ENCODE peak calls at places on chromosomes 3 and 15, in ten cellular contexts. W is heart left ventricle, H is transverse colon, O is sigmoid colon, I is body of pancreas, R is upper lobe of left lung, K is IMR-90, P is HepG2, G is right lobe of liver, N is A549. Z is an unnamed sample. For H3K4me1, the result is how much of the 10 kb centered on the place peaks cover.

GRCh38 chr15:101614761-101615160 is 37.4 kb downstream of the TM2D3 start:
- DNase-seq in N (no peak), H (no peak), R (no peak), G (no peak), P (no peak), K (no peak), W (no peak), O (no peak), I (no peak), Z (no peak)

GRCh38 chr3:126432361-126432760 is 37.7 kb downstream of the CFAP100 start:
- DNase-seq in N (no peak), I (no peak), R (no peak), W (no peak), K (peak), H (no peak), O (no peak), P (no peak), G (no peak), Z (no peak)

GRCh38 chr15:80570553-80570952 is 124.6 kb upstream of the ABHD17C start:
- DNase-seq in H (no peak), W (no peak), R (peak), G (no peak), N (no peak), P (no peak), K (no peak), I (no peak), O (peak), Z (peak)

GRCh38 chr15:34810455-34811146 is 15.3 kb upstream of the ACTC1 start:
- DNase-seq in H (no peak), K (peak), P (no peak), W (no peak), N (peak), I (no peak), R (no peak), O (no peak), G (no peak), Z (no peak)

GRCh38 chr3:184155644-184156521 is 706 bp downstream of the DVL3 start:
- DNase-seq in O (peak), W (peak), I (no peak), G (no peak), H (peak), P (peak), N (no peak), R (peak), K (peak), Z (peak)

GRCh38 chr15:77461486-77461885 is 40.8 kb downstream of the HMG20A start:
- DNase-seq in O (no peak), P (no peak), I (no peak), W (no peak), N (no peak), G (no peak), H (no peak), R (no peak), K (peak), Z (no peak)

GRCh38 chr15:31222769-31223345 is 103.8 kb upstream of the KLF13 start:
- DNase-seq in G (no peak), W (no peak), R (peak), I (no peak), H (no peak), K (no peak), N (no peak), P (no peak), O (no peak), Z (no peak)

GRCh38 chr3:105353485-105354161 is 13.1 kb upstream of the ALCAM start:
- DNase-seq in G (no peak), H (no peak), N (no peak), P (no peak), K (peak), O (no peak), R (peak), I (no peak), W (no peak), Z (peak)

GRCh38 chr15:71143373-71144310 is 28.4 kb downstream of the THSD4 start:
- DNase-seq in K (no peak), O (no peak), N (no peak), P (peak), R (no peak), G (peak), I (no peak), W (no peak), H (no peak), Z (peak)

GRCh38 chr15:61528590-61528929 is 299.5 kb upstream of the RORA start:
- DNase-seq in R (no peak), P (no peak), O (no peak), W (no peak), H (no peak), N (no peak), G (no peak), K (no peak), I (no peak), Z (no peak)

GRCh38 chr3:6962796-6963195 is 101.9 kb downstream of the GRM7 start:
- DNase-seq in P (no peak), I (no peak), N (no peak), O (no peak), W (no peak), K (no peak), H (no peak), R (no peak), G (no peak), Z (no peak)

GRCh38 chr15:83207622-83208356 is at the start of gene HDGFL3:
- DNase-seq in O (peak), P (no peak), K (peak), G (peak), N (peak), W (peak), I (peak), R (peak), H (peak), Z (peak)

GRCh38 chr15:86231864-86232801 is 152.5 kb downstream of the AGBL1 start:
- DNase-seq in W (no peak), O (no peak), G (no peak), P (peak), H (peak), N (peak), K (no peak), R (no peak), I (peak), Z (peak)

GRCh38 chr15:95291878-95292472 is 1038.5 kb upstream of the NR2F2 start:
- DNase-seq in G (no peak), I (no peak), H (no peak), N (peak), O (no peak), W (no peak), K (peak), R (no peak), P (peak), Z (no peak)

GRCh38 chr15:84962975-84963374 is 18.7 kb upstream of the PDE8A start:
- DNase-seq in G (no peak), P (no peak), N (no peak), I (no peak), K (no peak), H (no peak), O (no peak), W (no peak), R (no peak), Z (no peak)

GRCh38 chr15:99434506-99435137 is 131.2 kb upstream of the MEF2A start:
- DNase-seq in R (peak), P (no peak), N (no peak), O (peak), W (peak), G (no peak), I (no peak), K (no peak), H (no peak), Z (no peak)

GRCh38 chr3:42031808-42032475 is 59.2 kb upstream of the TRAK1 start:
- DNase-seq in P (no peak), R (peak), H (no peak), K (peak), W (no peak), O (peak), N (no peak), G (no peak), I (no peak), Z (peak)

GRCh38 chr15:67187351-67187854 is 67.1 kb downstream of the AAGAB start:
- DNase-seq in H (no peak), N (no peak), I (no peak), W (peak), K (no peak), R (no peak), P (no peak), O (peak), G (no peak), Z (no peak)

GRCh38 chr3:124346487-124346886 is 354.6 kb upstream of the ROPN1 start:
- DNase-seq in P (no peak), W (no peak), R (no peak), I (no peak), N (no peak), G (no peak), K (no peak), O (no peak), H (no peak), Z (no peak)

GRCh38 chr15:69035205-69035917 is 20.9 kb downstream of the NOX5 start:
- DNase-seq in I (no peak), P (peak), G (no peak), W (no peak), K (no peak), O (no peak), H (peak), R (no peak), N (peak), Z (no peak)

GRCh38 chr15:40340740-40341400 is at the start of gene CCDC9B:
- DNase-seq in O (peak), K (peak), G (peak), R (peak), H (peak), P (peak), I (peak), N (peak), W (peak), Z (peak)

GRCh38 chr3:41053220-41053619 is 146.1 kb upstream of the CTNNB1 start:
- DNase-seq in K (no peak), N (no peak), G (no peak), R (no peak), W (no peak), O (no peak), P (no peak), H (no peak), I (no peak), Z (no peak)

GRCh38 chr3:179179979-179180758 is 32.0 kb downstream of the PIK3CA start:
- DNase-seq in G (no peak), W (no peak), K (peak), R (no peak), P (no peak), I (no peak), N (no peak), H (no peak), O (no peak), Z (no peak)

GRCh38 chr3:125460233-125460632 is 59.8 kb downstream of the SNX4 start:
- DNase-seq in G (no peak), O (no peak), R (no peak), N (no peak), K (no peak), H (no peak), W (no peak), P (no peak), I (no peak), Z (peak)

GRCh38 chr3:52090131-52090548 is 33.8 kb upstream of the DUSP7 start:
- DNase-seq in G (peak), W (peak), H (no peak), I (no peak), O (no peak), N (no peak), P (no peak), K (peak), R (no peak), Z (peak)

GRCh38 chr3:4795905-4796304 is 183.3 kb upstream of the BHLHE40 start:
- DNase-seq in K (no peak), W (no peak), P (no peak), R (no peak), O (no peak), H (no peak), I (no peak), N (no peak), G (no peak), Z (no peak)

GRCh38 chr3:54393150-54393549 is 270.8 kb downstream of the CACNA2D3 start:
- DNase-seq in K (no peak), R (no peak), W (no peak), G (no peak), I (no peak), H (no peak), N (no peak), O (no peak), P (no peak), Z (no peak)
- TF ChIP-seq POLR2A in K (no peak), R (no peak), W (no peak), G (no peak), I (no peak), H (no peak), N (no peak), O (no peak), P (no peak), Z (no peak)

GRCh38 chr3:45986303-45986982 is 9.2 kb downstream of the FYCO1 start:
- DNase-seq in I (peak), N (peak), G (peak), K (peak), W (peak), R (peak), P (peak), H (no peak), O (peak), Z (no peak)
- H3K4me1 ChIP-seq in I (half or more), N (under half), G (under half), K (half or more), W (half or more), R (under half), P (under half), H (under half), O (under half), Z (under half)

GRCh38 chr15:57345584-57345983 is 30.7 kb upstream of the CGNL1 start:
- DNase-seq in R (no peak), H (no peak), P (peak), I (no peak), O (no peak), G (peak), W (no peak), N (no peak), K (no peak), Z (no peak)
- TF ChIP-seq CTCF in R (no peak), H (no peak), P (peak), I (no peak), O (no peak), G (peak), W (peak), N (peak), K (peak), Z (no peak)

DNA sequence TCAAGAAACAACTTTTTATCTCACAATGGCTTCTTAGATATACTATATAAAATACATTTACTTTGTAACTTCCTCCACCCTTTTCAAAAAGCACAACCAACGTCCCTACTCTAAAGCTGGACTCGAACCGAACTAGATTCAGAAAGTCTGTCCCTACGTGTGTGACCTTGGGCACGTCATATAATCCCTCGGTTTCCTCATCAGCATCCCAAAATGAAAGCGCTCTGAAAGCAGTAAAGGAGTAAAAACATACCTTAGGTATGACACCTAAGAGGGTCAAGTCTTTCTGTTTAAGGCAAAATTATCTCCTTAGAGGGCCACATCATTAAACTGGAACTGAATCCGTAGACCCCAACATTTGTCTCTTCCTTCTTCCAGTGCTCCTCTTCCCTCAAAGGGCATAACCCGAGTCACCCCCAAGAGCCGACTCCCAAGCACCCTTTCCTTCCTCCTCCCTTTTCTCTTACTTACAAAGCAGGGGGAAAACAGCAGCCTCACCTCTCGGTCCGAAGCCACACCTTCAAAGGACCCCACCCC is 663 bp downstream of the PDCD10 start:
- DNase-seq in G (no peak), R (no peak), O (no peak), K (peak), H (no peak), W (no peak), I (no peak), N (no peak), P (peak), Z (no peak)
- TF ChIP-seq POLR2A in G (no peak), R (no peak), O (no peak), K (no peak), H (no peak), W (no peak), I (no peak), N (no peak), P (no peak), Z (no peak)

GRCh38 chr3:172135766-172136729 is 96.7 kb downstream of the FNDC3B start:
- DNase-seq in R (no peak), G (no peak), N (no peak), I (no peak), W (no peak), K (peak), P (no peak), O (no peak), H (no peak), Z (no peak)
- H3K4me1 ChIP-seq in R (half or more), G (under half), N (half or more), I (half or more), W (half or more), K (under half), P (half or more), O (under half), H (half or more), Z (under half)

GRCh38 chr15:44426975-44427755 is at the start of gene CTDSPL2:
- DNase-seq in I (peak), H (peak), G (peak), W (peak), N (peak), P (peak), K (peak), O (peak), R (peak), Z (peak)

GRCh38 chr15:44427756-44428724 is 611 bp downstream of the CTDSPL2 start:
- DNase-seq in I (no peak), P (peak), N (peak), H (peak), G (no peak), K (peak), O (no peak), W (no peak), R (peak), Z (no peak)
- TF ChIP-seq CTCF in I (no peak), P (peak), N (no peak), H (no peak), G (no peak), K (no peak), O (no peak), W (no peak), R (no peak), Z (no peak)

GRCh38 chr3:193910310-193910709 is 225.6 kb upstream of the HES1 start:
- DNase-seq in W (no peak), K (no peak), R (no peak), I (no peak), H (no peak), O (no peak), G (no peak), N (no peak), P (no peak), Z (no peak)

GRCh38 chr3:193910886-193911738 is 224.8 kb upstream of the HES1 start:
- DNase-seq in R (peak), N (no peak), W (no peak), G (no peak), K (no peak), I (no peak), O (no peak), P (no peak), H (no peak), Z (no peak)

GRCh38 chr3:193914602-193915001 is 221.3 kb upstream of the HES1 start:
- DNase-seq in P (no peak), W (no peak), G (no peak), K (no peak), N (no peak), O (no peak), H (no peak), R (no peak), I (no peak), Z (no peak)

GRCh38 chr3:193911784-193912183 is 224.2 kb upstream of the HES1 start:
- DNase-seq in W (no peak), N (no peak), I (no peak), G (no peak), P (no peak), K (no peak), H (no peak), R (no peak), O (no peak), Z (no peak)

DNA sequence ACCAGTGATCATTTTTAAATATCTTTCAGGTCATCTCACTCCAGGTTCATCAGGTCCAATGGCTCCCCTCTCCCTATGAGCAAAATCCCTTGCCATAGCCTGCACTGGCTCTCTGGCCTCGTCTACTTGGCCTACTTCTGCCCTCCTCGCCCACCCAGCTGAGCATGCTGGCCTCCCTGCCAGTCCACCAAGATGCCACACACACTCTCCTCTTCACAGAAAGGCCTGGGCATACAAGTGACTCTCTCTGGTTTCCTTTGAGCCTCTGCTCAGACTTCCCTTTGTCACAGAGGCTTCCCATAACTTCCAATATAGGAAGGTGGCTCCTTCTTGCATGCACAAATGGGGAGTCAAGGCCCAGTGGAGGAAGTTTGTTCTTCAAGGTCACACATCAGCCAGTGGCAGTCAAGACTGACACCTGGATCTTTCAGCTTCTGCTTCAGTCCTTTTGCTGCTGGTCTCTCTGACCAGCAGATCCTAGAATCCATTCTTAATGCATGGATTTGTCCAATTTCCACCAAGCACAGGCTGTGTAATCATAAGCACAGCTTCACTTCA is 223.2 kb upstream of the HES1 start:
- DNase-seq in W (no peak), I (no peak), K (no peak), N (no peak), G (no peak), O (no peak), P (no peak), H (no peak), R (no peak), Z (no peak)
- TF ChIP-seq POLR2A in W (no peak), I (no peak), K (no peak), N (no peak), G (no peak), O (no peak), P (no peak), H (no peak), R (no peak), Z (no peak)

GRCh38 chr3:16841906-16842709 is 42.6 kb upstream of the PLCL2 start:
- DNase-seq in N (no peak), W (peak), G (peak), O (peak), P (no peak), K (no peak), I (peak), R (peak), H (peak), Z (no peak)

GRCh38 chr3:16844771-16845170 is 40.0 kb upstream of the PLCL2 start:
- DNase-seq in G (no peak), N (no peak), O (no peak), W (no peak), P (no peak), I (no peak), R (no peak), K (no peak), H (no peak), Z (no peak)

GRCh38 chr3:16846373-16847078 is 38.2 kb upstream of the PLCL2 start:
- DNase-seq in I (peak), R (peak), W (no peak), N (no peak), O (no peak), G (no peak), H (no peak), P (no peak), K (no peak), Z (no peak)

GRCh38 chr3:16842710-16843270 is 42.0 kb upstream of the PLCL2 start:
- DNase-seq in K (no peak), W (no peak), O (no peak), P (no peak), R (no peak), H (no peak), I (no peak), N (no peak), G (no peak), Z (no peak)

DNA sequence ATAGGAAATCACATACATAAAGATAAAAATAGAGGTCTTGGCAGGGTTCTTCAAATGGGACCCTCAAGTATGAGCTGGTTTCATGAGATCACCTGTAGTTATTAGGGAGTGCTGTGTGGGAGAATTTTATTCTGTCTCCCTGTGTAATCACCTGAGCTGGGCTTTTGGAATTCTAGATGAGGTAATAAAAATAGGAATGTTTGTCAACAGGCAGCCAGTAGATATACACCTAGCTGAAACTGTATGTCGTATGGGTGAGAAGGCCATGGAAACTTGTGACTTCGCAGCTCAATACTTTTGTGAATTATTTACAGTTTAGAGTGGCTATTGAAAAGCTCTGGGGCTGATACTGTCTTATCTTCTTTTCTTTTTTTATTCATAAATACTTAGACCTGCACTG is 40.5 kb upstream of the PLCL2 start:
- DNase-seq in O (no peak), R (no peak), H (no peak), G (no peak), I (no peak), N (no peak), W (no peak), P (no peak), K (no peak), Z (no peak)
- H3K4me1 ChIP-seq in O (under half), R (under half), H (under half), G (under half), I (under half), N (under half), W (under half), P (under half), K (under half), Z (under half)